ENCODE peak calls at places on chromosomes 4 and X, in six cellular contexts. X is psoas muscle, V is cardiac muscle cell, Y is lower leg skin, H is left lung, P is pancreas. O is an unnamed sample.
A peak's percentile ranks its signal among the peaks of the same experiment; 100 is the strongest.

GRCh38 chr4:96809563-96809962 is 969.7 kb downstream of the PDHA2 start:
- DNase-seq in X (no peak), V (no peak), Y (no peak), H (no peak), P (no peak), O (no peak)

GRCh38 chr4:169346840-169347239 is 76.1 kb upstream of the SH3RF1 start:
- DNase-seq in X (no peak), V (no peak), Y (no peak), H (no peak), P (no peak), O (no peak)

GRCh38 chr4:83552924-83553323 is 17.0 kb downstream of the GPAT3 start:
- DNase-seq in X (no peak), V (no peak), Y (no peak), H (no peak), P (no peak), O (no peak)

GRCh38 chr4:54322817-54323417 is 93.8 kb downstream of the PDGFRA start:
- DNase-seq in X (peak; percentile 59), V (peak; percentile 83), Y (peak; percentile 62), H (peak; percentile 47), P (peak; percentile 52), O (peak; percentile 48)

GRCh38 chrX:34877451-34877850 is 65.1 kb upstream of the FAM47B start:
- DNase-seq in X (no peak), V (no peak), Y (no peak), H (no peak), P (no peak), O (no peak)

GRCh38 chr4:6313216-6313615 is 43.6 kb downstream of the WFS1 start:
- DNase-seq in X (no peak), V (no peak), Y (no peak), H (no peak), P (no peak), O (no peak)

GRCh38 chrX:154349359-154349935 is 25.0 kb downstream of the FLNA start:
- DNase-seq in X (peak; percentile 30), V (peak; percentile 0), Y (no peak), H (peak; percentile 31), P (peak; percentile 60), O (no peak)

GRCh38 chr4:111475001-111475400 is 670.3 kb upstream of the FAM241A start:
- DNase-seq in X (no peak), V (peak; percentile 63), Y (no peak), H (no peak), P (no peak), O (no peak)

GRCh38 chrX:138710311-138710791 is 1.2 kb downstream of the FGF13 start:
- DNase-seq in X (no peak), V (peak; percentile 47), Y (no peak), H (no peak), P (peak; percentile 36), O (no peak)

GRCh38 chrX:138708268-138708667 is 3.2 kb downstream of the FGF13 start:
- DNase-seq in X (no peak), V (peak; percentile 58), Y (no peak), H (no peak), P (no peak), O (no peak)

GRCh38 chrX:138709886-138710285 is 1.6 kb downstream of the FGF13 start:
- DNase-seq in X (no peak), V (peak; percentile 59), Y (no peak), H (no peak), P (no peak), O (no peak)

GRCh38 chrX:138711399-138712347 is at the start of gene FGF13:
- DNase-seq in X (peak; percentile 49), V (peak; percentile 90), Y (no peak), H (peak; percentile 37), P (peak; percentile 66), O (no peak)

DNA sequence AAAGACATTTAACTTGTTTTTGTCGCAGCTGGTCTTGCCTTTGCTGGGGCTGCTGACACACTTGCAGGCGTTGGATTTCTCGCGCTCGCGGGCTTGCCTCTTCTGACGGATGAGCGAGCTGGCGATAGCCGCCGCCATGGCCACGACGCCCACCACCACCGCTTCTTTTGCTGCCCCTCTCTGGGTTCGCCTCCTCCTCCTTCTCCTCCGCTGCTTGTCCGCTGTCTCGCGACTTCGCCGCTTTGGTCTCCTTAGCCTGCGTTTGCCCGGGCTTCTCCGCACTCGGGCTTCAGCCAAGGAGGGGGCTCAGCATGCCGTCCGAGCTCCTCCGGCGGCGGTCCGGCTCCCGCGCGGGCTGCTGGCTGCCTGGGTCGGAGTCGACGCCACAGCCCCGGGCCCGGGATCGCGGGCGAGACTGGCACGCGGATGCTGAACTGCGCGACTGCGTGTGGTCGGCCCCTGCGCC is 618 bp downstream of the FGF13 start:
- DNase-seq in X (peak; percentile 33), V (peak; percentile 66), Y (no peak), H (no peak), P (peak; percentile 60), O (no peak)
- H3K4me3 ChIP-seq in X (peak overlapping the region; percentile 58), V (peak overlapping the region; percentile 58), Y (no peak overlapping the region), H (peak overlapping the region; percentile 28), P (no peak overlapping the region), O (no peak overlapping the region)

GRCh38 chrX:101385026-101385684 is 836 bp downstream of the BTK start:
- DNase-seq in X (no peak), V (no peak), Y (no peak), H (no peak), P (no peak), O (no peak)

GRCh38 chrX:101388604-101389003 is 2.2 kb upstream of the RPL36A start:
- DNase-seq in X (no peak), V (no peak), Y (no peak), H (no peak), P (no peak), O (no peak)

GRCh38 chrX:101386542-101386885 is 523 bp upstream of the BTK start:
- DNase-seq in X (no peak), V (no peak), Y (no peak), H (no peak), P (no peak), O (no peak)

GRCh38 chrX:101383679-101384078 is 2.3 kb downstream of the BTK start:
- DNase-seq in X (no peak), V (no peak), Y (no peak), H (no peak), P (no peak), O (no peak)

GRCh38 chrX:101385795-101386541 is at the start of gene BTK:
- DNase-seq in X (no peak), V (no peak), Y (peak; percentile 16), H (peak; percentile 37), P (no peak), O (no peak)
- H3K4me3 ChIP-seq in X (no peak within 1 kb of the TSS), V (no peak within 1 kb of the TSS), Y (no peak within 1 kb of the TSS), H (peak within 1 kb of the TSS; percentile 41), P (no peak within 1 kb of the TSS), O (no peak within 1 kb of the TSS)

DNA sequence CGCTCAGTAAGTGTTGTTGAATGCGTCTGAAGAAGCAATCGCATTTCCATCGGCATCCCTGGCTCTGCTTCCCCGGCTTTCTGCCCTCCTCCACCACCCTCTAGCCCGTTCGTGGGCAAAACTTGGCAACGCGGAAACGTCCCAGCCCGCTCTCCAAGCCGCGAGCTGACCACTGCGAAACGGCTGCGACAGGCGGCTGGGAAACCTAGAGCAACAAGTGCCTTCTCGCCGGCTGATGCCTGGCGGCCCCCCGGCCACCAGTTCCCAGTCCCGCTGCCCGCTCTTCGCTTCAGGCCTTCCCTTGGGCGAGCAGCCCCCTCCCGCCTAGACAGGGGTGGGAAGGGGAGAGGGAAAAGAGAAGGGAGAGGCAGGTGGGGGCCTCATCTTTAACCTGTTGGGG is 837 bp downstream of the CITED1 start:
- DNase-seq in X (no peak), V (peak; percentile 33), Y (no peak), H (no peak), P (no peak), O (no peak)
- H3K4me3 ChIP-seq in X (peak overlapping the region; percentile 71), V (peak overlapping the region; percentile 59), Y (no peak overlapping the region), H (peak overlapping the region; percentile 41), P (no peak overlapping the region), O (no peak overlapping the region)

DNA sequence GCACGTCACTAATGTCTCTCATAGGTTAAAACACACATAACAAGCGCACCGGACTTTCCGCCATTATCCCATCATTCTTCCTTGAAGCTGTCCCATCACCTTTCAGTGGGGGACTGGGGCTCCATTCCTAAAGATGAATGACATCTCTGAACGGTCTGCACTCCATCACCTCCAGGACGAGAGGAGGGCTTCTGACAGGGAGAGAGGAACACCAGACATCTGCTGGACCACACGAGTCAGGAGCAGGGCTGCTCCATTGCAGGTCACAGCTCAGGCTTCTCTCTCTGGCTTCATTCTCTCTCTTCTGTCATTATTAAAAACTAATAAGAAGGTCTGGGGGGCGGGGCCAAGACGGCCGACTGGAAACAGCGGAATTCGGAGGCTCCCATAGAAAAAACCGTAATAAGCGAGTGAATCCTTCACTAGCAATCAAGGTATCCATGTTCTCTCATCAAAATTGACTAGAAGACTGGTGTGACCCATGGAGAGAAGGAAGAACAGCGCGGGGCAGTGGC is 289.8 kb downstream of the LDB2 start:
- DNase-seq in X (no peak), V (no peak), Y (no peak), H (no peak), P (no peak), O (no peak)
- H3K4me3 ChIP-seq in X (no peak overlapping the region), V (no peak overlapping the region), Y (no peak overlapping the region), H (no peak overlapping the region), P (no peak overlapping the region), O (no peak overlapping the region)

GRCh38 chr4:21457086-21457840 is 491.3 kb downstream of the KCNIP4 start:
- DNase-seq in X (no peak), V (no peak), Y (no peak), H (no peak), P (no peak), O (no peak)
- H3K4me3 ChIP-seq in X (no peak overlapping the region), V (no peak overlapping the region), Y (no peak overlapping the region), H (no peak overlapping the region), P (no peak overlapping the region), O (no peak overlapping the region)

GRCh38 chr4:189834586-189834985 is 106.1 kb upstream of the FRG1 start:
- DNase-seq in X (no peak), V (no peak), Y (no peak), H (no peak), P (no peak), O (no peak)
- H3K4me3 ChIP-seq in X (no peak overlapping the region), V (no peak overlapping the region), Y (no peak overlapping the region), H (no peak overlapping the region), P (no peak overlapping the region), O (no peak overlapping the region)

DNA sequence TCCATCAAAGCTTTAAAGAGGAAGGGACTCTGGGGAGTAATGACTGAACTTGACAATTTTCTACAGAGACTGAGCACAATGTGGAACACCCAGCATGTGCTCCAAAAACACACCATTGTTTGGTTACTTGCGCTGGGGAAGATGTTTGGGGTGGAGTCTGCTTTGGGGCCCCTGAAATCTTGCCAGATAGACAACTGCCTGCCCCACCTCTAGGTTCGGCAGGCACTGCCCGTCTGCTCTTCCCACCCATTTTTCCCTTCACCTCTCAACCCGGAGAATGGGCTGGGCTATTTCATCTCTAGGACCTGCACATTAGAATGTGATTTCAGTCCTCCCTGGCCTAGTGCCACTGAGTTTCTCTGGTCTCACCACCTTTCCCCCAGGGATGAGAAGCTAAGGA is 41.9 kb downstream of the TSC22D3 start:
- DNase-seq in X (no peak), V (no peak), Y (no peak), H (no peak), P (no peak), O (no peak)
- H3K4me3 ChIP-seq in X (no peak overlapping the region), V (no peak overlapping the region), Y (no peak overlapping the region), H (no peak overlapping the region), P (no peak overlapping the region), O (no peak overlapping the region)

DNA sequence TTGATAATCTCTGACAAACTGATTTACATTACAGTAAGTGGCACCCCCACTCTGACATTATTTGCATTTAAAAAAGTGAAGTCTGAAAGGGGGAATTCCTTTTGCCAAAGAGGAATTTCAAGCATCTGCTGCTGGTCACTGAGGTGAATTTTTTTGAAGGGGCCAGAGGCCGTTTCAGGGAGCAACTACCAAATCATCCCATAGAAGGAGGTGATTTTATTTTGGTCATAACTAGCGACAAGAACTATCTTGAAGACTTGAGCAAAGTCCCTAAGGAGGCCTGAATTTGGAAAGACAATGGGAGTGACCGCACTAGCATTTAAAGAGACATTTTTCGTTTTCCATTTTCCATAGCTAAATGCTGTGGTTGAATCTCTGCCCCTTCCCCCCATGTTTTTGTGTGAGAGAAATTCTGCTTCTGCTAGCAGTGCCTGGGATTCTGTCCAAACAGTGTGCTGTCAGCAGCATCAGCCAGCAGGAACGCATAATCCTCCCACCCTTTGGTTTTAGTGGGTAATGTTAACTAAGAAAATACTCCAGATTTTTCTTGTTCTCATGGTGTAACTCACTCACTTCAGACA is 110.1 kb upstream of the MED14 start:
- DNase-seq in X (no peak), V (peak; percentile 68), Y (no peak), H (no peak), P (no peak), O (no peak)
- H3K4me3 ChIP-seq in X (no peak overlapping the region), V (no peak overlapping the region), Y (no peak overlapping the region), H (no peak overlapping the region), P (no peak overlapping the region), O (no peak overlapping the region)